ENCODE peak calls at places on chromosomes 2 and 18, in seven cellular contexts. L is IMR-90, O is MM.1S, B is GM23248, M is K562, C is mammary epithelial cell, A is astrocyte. K is an unnamed sample.
A peak's percentile ranks its signal among the peaks of the same experiment; 100 is the strongest.

GRCh38 chr2:216159161-216159560 is 50.0 kb downstream of the XRCC5 start:
- DNase-seq in L (no peak), B (no peak), M (no peak), A (no peak), C (no peak), O (no peak), K (no peak)

GRCh38 chr2:233852056-233852455 is 2.3 kb downstream of the HJURP start:
- DNase-seq in A (no peak), B (no peak), M (no peak), L (no peak), C (no peak), O (no peak), K (no peak)

GRCh38 chr2:200730960-200731359 is 80.8 kb upstream of the BZW1 start:
- DNase-seq in A (no peak), O (no peak), M (no peak), B (no peak), L (no peak), C (no peak), K (no peak)

GRCh38 chr2:230905448-230906430 is 19.3 kb downstream of the GPR55 start:
- DNase-seq in M (peak; percentile 19), B (peak; percentile 44), L (peak; percentile 44), A (no peak), O (no peak), C (no peak), K (no peak)

GRCh38 chr2:105951390-105951694 is 206.6 kb downstream of the NCK2 start:
- DNase-seq in A (no peak), B (no peak), O (no peak), L (no peak), M (no peak), C (no peak), K (no peak)

GRCh38 chr2:175111200-175111657 is 56.8 kb downstream of the ATF2 start:
- DNase-seq in M (peak; percentile 52), A (peak; percentile 17), B (peak; percentile 57), L (peak; percentile 49), O (peak; percentile 62), C (peak; percentile 34), K (peak; percentile 68)

GRCh38 chr2:237497820-237498128 is 10.7 kb downstream of the MLPH start:
- DNase-seq in B (peak; percentile 93), M (no peak), O (no peak), A (no peak), C (no peak), L (peak; percentile 47), K (no peak)

GRCh38 chr2:172710584-172711024 is 25.0 kb upstream of the RAPGEF4 start:
- DNase-seq in B (peak; percentile 90), M (peak; percentile 14), C (peak; percentile 94), O (peak; percentile 43), A (peak; percentile 88), L (peak; percentile 95), K (peak; percentile 90)

GRCh38 chr2:57160976-57161375 is 885.6 kb upstream of the VRK2 start:
- DNase-seq in C (peak; percentile 8), L (no peak), B (peak; percentile 8), A (no peak), O (no peak), M (no peak), K (peak; percentile 1)

GRCh38 chr2:30565860-30566358 is 118.9 kb downstream of the LCLAT1 start:
- DNase-seq in B (peak; percentile 43), A (no peak), L (peak; percentile 22), O (no peak), C (no peak), M (no peak), K (no peak)

GRCh38 chr2:98281607-98282006 is 64.6 kb upstream of the CNGA3 start:
- DNase-seq in O (no peak), B (no peak), C (no peak), L (no peak), M (no peak), A (no peak), K (no peak)

GRCh38 chr2:238160206-238161129 is 1.7 kb downstream of the ERFE start:
- DNase-seq in L (peak; percentile 59), M (peak; percentile 30), A (no peak), B (no peak), O (no peak), C (no peak), K (no peak)

GRCh38 chr2:201151127-201152074 is 31.5 kb upstream of the CASP10 start:
- DNase-seq in C (peak; percentile 88), M (no peak), B (peak; percentile 92), O (no peak), A (peak; percentile 92), L (peak; percentile 93), K (peak; percentile 67)

GRCh38 chr18:6876646-6877045 is 147.1 kb downstream of the ARHGAP28 start:
- DNase-seq in L (peak; percentile 45), B (no peak), C (no peak), M (no peak), A (peak; percentile 46), O (peak; percentile 9), K (peak; percentile 50)

GRCh38 chr2:196991061-196991460 is 64.6 kb upstream of the PGAP1 start:
- DNase-seq in L (no peak), B (no peak), O (no peak), C (no peak), M (no peak), A (no peak), K (no peak)

GRCh38 chr2:240220371-240220770 is 79.9 kb upstream of the OTOS start:
- DNase-seq in C (peak; percentile 57), B (peak; percentile 61), A (peak; percentile 70), O (no peak), L (peak; percentile 80), M (no peak), K (peak; percentile 78)

GRCh38 chr2:95275151-95275515 is 884 bp downstream of the PROM2 start:
- DNase-seq in C (no peak), O (no peak), B (no peak), A (no peak), M (no peak), L (no peak), K (no peak)

GRCh38 chr18:22167091-22167470 is 2.3 kb upstream of the GATA6 start:
- DNase-seq in B (no peak), O (no peak), M (no peak), C (no peak), L (no peak), A (no peak), K (no peak)

GRCh38 chr2:128535928-128536327 is 217.3 kb upstream of the HS6ST1 start:
- DNase-seq in B (peak; percentile 92), O (no peak), C (peak; percentile 58), L (peak; percentile 94), M (no peak), A (peak; percentile 90), K (peak; percentile 86)

GRCh38 chr2:242015366-242016065 is 146.0 kb downstream of the RTP5 start:
- DNase-seq in O (peak; percentile 71), A (no peak), M (no peak), L (no peak), C (no peak), B (no peak), K (no peak)

GRCh38 chr18:53283708-53284107 is 940.8 kb downstream of the MBD2 start:
- DNase-seq in L (no peak), O (no peak), B (no peak), A (no peak), M (no peak), C (no peak), K (no peak)

GRCh38 chr18:47881752-47882455 is 48.6 kb downstream of the SMAD2 start:
- DNase-seq in L (peak; percentile 61), C (peak; percentile 56), A (peak; percentile 68), B (peak; percentile 47), O (no peak), M (no peak), K (peak; percentile 75)

GRCh38 chr2:121285077-121285449 is at the start of gene TFCP2L1:
- DNase-seq in O (no peak), A (no peak), L (no peak), M (peak; percentile 86), B (peak; percentile 26), C (peak; percentile 74), K (no peak)

GRCh38 chr2:121287146-121287798 is 2.3 kb upstream of the TFCP2L1 start:
- DNase-seq in M (no peak), B (no peak), O (no peak), C (no peak), A (no peak), L (no peak), K (no peak)

GRCh38 chr2:121287956-121288355 is 3.0 kb upstream of the TFCP2L1 start:
- DNase-seq in B (no peak), O (no peak), M (no peak), C (no peak), A (no peak), L (no peak), K (no peak)

GRCh38 chr2:121285926-121286325 is 924 bp upstream of the TFCP2L1 start:
- DNase-seq in A (no peak), L (no peak), O (no peak), M (no peak), C (no peak), B (no peak), K (no peak)

GRCh38 chr2:121286506-121286905 is 1.5 kb upstream of the TFCP2L1 start:
- DNase-seq in M (no peak), L (no peak), A (no peak), B (no peak), C (no peak), O (no peak), K (no peak)
- H3K9ac ChIP-seq in M (no peak overlapping the region), L (no peak overlapping the region), A (no peak overlapping the region), B (no peak overlapping the region), C (no peak overlapping the region), O (no peak overlapping the region), K (no peak overlapping the region)

GRCh38 chr18:21117385-21118135 is 5.9 kb upstream of the ROCK1 start:
- DNase-seq in L (peak; percentile 92), B (peak; percentile 92), A (peak; percentile 92), M (no peak), C (no peak), O (no peak), K (peak; percentile 93)
- H2AFZ ChIP-seq in L (no peak overlapping the region), B (peak overlapping the region; percentile 50), A (peak overlapping the region; percentile 7), M (no peak overlapping the region), C (no peak overlapping the region), O (no peak overlapping the region), K (peak overlapping the region; percentile 46)

DNA sequence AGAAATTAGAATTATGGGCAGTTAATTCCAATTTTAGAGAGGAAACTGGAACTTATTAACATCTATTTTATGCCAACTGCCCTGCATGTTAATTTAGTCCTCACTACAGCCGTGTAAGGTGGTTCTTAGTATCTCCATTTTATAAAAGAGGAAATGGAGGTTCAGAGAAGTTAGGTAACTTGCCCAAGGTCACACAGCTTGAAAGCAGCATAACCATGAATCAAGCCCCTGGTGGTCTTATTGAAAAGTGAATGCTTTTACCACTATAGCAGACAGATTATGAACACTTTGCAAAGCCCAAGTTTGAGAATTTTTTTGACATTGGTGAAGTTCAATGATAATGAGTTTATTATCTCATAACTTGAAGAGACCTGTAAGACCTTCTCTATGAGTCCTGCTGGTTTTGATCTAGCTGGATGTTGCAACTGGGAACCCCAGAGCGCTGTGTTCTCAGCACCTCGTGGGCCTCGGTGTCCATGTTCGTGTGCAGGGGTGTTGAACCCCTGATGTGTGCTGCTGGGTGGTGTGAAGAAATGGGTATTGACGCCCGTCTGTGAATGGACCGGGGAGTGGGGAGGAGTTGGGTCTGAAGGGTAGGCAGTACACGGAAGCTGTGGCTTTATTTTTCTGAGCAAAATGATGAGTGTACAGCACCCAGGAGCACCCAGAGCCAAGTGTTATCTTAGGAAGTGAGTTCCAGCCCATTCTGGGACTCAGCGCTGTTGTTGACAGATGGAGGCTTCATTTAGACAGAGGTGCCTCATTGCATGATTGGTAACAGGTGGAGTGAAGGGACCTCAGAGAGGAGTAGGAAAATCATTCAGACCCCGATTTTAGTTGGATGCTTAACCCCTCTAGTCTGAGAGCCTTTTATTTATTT is 9.7 kb downstream of the GREB1 start:
- DNase-seq in C (no peak), M (peak; percentile 40), B (no peak), L (no peak), O (no peak), A (no peak), K (no peak)
- H3K4me3 ChIP-seq in C (no peak overlapping the region), M (no peak overlapping the region), B (no peak overlapping the region), L (no peak overlapping the region), O (no peak overlapping the region), A (no peak overlapping the region), K (no peak overlapping the region)

GRCh38 chr2:43461461-43462073 is 134.3 kb downstream of the THADA start:
- DNase-seq in B (no peak), L (no peak), C (peak; percentile 39), M (no peak), O (peak; percentile 82), A (no peak), K (no peak)
- H3K9ac ChIP-seq in B (no peak overlapping the region), L (no peak overlapping the region), C (no peak overlapping the region), M (no peak overlapping the region), O (peak overlapping the region; percentile 29), A (no peak overlapping the region), K (no peak overlapping the region)